ENCODE peak calls at places on chromosomes 12 and 14, in four cellular contexts. E is tibial artery, O is body of pancreas, U is fibroblast of the aortic adventitia. Q is an unnamed sample.

GRCh38 chr14:72169521-72169920 is 237.3 kb downstream of the RGS6 start:
- DNase-seq in E (no peak), U (no peak), O (no peak), Q (no peak)

GRCh38 chr12:128356547-128356946 is 89.6 kb downstream of the TMEM132C start:
- DNase-seq in U (no peak), O (no peak), E (no peak), Q (no peak)

GRCh38 chr12:64700532-64700931 is 58.7 kb downstream of the GNS start:
- DNase-seq in O (no peak), E (no peak), U (no peak), Q (no peak)

GRCh38 chr14:26765768-26766550 is 168.1 kb upstream of the NOVA1 start:
- DNase-seq in E (no peak), U (peak; percentile 96), O (peak; percentile 33), Q (peak; percentile 81)

GRCh38 chr12:26936559-26937442 is 980 bp downstream of the INTS13 start:
- DNase-seq in U (no peak), O (no peak), E (no peak), Q (no peak)

GRCh38 chr14:71449316-71450055 is 482.7 kb upstream of the RGS6 start:
- DNase-seq in O (no peak), U (no peak), E (no peak), Q (no peak)

GRCh38 chr12:132430838-132431826 is 58.8 kb upstream of the FBRSL1 start:
- DNase-seq in O (no peak), E (no peak), U (no peak), Q (no peak)

GRCh38 chr12:78530065-78530765 is 334.4 kb upstream of the SYT1 start:
- DNase-seq in U (peak; percentile 64), O (no peak), E (no peak), Q (peak; percentile 40)

GRCh38 chr14:93892923-93893549 is 34.1 kb upstream of the FAM181A start:
- DNase-seq in E (peak; percentile 82), O (peak; percentile 72), U (peak; percentile 59), Q (peak; percentile 44)

GRCh38 chr12:93682846-93683261 is 5.7 kb downstream of the CRADD start:
- DNase-seq in U (no peak), O (no peak), E (no peak), Q (no peak)

GRCh38 chr14:33282811-33283210 is 344.1 kb downstream of the NPAS3 start:
- DNase-seq in U (no peak), O (no peak), E (no peak), Q (no peak)

GRCh38 chr14:49863483-49864262 is 11.1 kb upstream of the NEMF start:
- DNase-seq in E (no peak), O (no peak), U (peak; percentile 26), Q (peak; percentile 35)

GRCh38 chr14:68718033-68718725 is 74.7 kb downstream of the ZFP36L1 start:
- DNase-seq in U (no peak), E (no peak), O (no peak), Q (no peak)
- TF ChIP-seq CTCF in U (peak; percentile 37), E (no peak), O (peak; percentile 34), Q (peak; percentile 49)

GRCh38 chr14:75372260-75372659 is 55.6 kb upstream of the JDP2 start:
- DNase-seq in O (no peak), E (no peak), U (no peak), Q (no peak)
- H3K4me3 ChIP-seq in O (no peak overlapping the region), E (no peak overlapping the region), U (no peak overlapping the region), Q (no peak overlapping the region)

GRCh38 chr14:99593971-99594841 is 9.8 kb downstream of the CCDC85C start:
- DNase-seq in U (no peak), O (no peak), E (no peak), Q (no peak)
- TF ChIP-seq CTCF in U (no peak), O (no peak), E (no peak), Q (no peak)

GRCh38 chr12:95834572-95834971 is 24.2 kb upstream of the SNRPF start:
- DNase-seq in O (no peak), E (no peak), U (no peak), Q (no peak)

GRCh38 chr12:95836185-95836609 is 22.6 kb upstream of the SNRPF start:
- DNase-seq in E (no peak), U (peak; percentile 83), O (no peak), Q (no peak)

GRCh38 chr12:95836630-95837239 is 22.0 kb upstream of the SNRPF start:
- DNase-seq in O (no peak), E (no peak), U (peak; percentile 78), Q (peak; percentile 21)

GRCh38 chr12:95838125-95838524 is 20.6 kb upstream of the SNRPF start:
- DNase-seq in O (no peak), E (no peak), U (peak; percentile 50), Q (peak; percentile 59)

DNA sequence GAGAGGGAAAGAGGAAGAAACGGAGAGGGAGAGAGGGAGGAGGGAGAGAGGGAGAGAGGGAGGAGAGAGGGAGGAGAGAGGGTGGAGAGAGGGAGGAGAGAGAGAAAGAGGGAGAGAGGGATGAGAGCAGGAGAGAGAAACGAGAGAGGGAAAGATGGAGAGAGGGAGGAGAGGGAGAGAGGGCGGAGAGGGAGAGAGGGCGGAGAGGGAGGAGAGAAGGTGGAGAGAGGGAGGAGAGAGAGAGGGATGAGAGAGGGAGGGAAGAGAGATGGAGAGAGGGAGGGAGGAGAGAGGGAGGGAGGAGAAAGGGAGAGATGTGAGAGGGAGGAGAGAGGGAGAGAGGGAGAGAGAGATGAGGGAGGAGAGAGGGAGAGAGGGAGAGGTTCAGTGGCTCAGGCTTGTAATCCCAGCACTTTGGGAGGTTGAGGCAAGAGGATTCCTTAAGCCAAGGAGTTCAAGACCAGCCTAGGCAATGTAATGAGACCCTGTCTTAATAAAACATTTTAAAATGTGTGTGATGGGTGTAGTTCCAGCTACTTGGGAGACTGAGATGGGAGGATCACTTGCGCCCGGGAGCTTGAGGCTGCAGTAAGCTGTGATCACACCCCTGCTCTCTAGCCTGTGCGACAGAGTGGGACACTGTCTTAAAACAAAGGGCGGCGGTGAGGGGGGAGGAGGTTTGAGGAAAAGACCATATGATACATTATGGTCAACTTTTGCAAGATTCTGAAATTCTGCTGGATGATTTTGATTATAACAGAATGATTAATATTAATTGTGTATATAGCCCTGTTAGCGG is 21.3 kb upstream of the SNRPF start:
- DNase-seq in U (no peak), O (no peak), E (no peak), Q (no peak)
- H3K4me3 ChIP-seq in U (no peak overlapping the region), O (no peak overlapping the region), E (no peak overlapping the region), Q (no peak overlapping the region)

DNA sequence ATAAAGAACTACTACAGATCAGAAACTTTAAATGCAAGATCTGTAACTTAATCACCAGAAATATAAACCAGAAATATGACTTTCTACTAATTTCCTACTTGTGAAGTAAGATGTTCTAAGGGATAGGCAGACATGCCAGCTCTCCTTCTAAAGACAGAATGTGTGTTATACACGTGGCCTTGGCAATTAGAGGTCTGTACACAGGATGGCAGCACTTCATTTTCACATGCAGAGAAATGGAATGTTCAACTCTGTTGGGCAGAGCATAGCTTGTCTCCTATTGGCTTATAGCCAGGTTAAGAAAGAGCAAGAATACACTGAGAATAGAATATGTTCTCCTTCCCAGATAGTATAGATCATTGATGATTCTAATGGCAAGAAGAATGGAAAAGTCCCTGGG is 403.8 kb downstream of the DAD1 start:
- DNase-seq in U (no peak), E (no peak), O (no peak), Q (peak; percentile 28)
- TF ChIP-seq CTCF in U (no peak), E (no peak), O (no peak), Q (peak; percentile 17)

GRCh38 chr12:58919271-58920101 is 818 bp downstream of the LRIG3 start:
- DNase-seq in U (peak; percentile 67), E (peak; percentile 75), O (peak; percentile 62), Q (peak; percentile 67)
- H3K4me3 ChIP-seq in U (peak overlapping the region; percentile 94), E (peak overlapping the region; percentile 91), O (peak overlapping the region; percentile 90), Q (peak overlapping the region; percentile 95)

DNA sequence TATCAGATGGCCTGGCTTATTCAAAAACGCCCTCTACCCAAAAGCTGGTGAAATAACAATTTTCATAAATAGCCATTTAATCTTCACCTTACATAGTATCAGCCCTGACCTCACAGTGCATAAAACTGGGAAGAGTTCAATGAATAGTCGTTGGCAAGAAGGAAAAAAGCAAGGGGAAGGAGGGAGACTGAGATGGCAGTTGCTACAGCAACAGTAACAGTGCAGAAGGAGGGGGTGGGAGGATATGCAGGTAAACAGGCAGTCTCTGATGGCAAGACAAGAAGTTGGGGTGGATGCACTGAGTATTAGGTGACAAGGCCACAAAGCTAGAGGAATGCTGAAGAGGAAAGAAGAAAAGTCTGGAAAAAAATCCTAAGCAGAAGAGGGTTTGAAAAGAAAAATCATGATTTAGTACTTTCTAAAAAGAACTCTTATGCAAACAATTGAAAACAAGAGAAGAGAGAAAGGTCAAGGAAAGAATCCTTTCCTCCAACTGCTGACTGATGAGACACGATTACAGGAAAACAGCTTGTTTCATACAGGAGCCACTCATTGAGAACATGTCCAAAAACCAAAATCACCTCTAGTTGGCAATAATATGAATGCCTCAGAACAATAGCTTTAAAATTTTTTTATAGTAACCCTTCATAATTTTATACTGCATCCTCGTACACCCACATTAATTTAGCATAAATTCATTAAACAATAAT is 56.0 kb downstream of the DCAF5 start:
- DNase-seq in E (no peak), O (no peak), U (peak; percentile 38), Q (peak; percentile 49)
- TF ChIP-seq CTCF in E (no peak), O (no peak), U (peak; percentile 8), Q (no peak)

DNA sequence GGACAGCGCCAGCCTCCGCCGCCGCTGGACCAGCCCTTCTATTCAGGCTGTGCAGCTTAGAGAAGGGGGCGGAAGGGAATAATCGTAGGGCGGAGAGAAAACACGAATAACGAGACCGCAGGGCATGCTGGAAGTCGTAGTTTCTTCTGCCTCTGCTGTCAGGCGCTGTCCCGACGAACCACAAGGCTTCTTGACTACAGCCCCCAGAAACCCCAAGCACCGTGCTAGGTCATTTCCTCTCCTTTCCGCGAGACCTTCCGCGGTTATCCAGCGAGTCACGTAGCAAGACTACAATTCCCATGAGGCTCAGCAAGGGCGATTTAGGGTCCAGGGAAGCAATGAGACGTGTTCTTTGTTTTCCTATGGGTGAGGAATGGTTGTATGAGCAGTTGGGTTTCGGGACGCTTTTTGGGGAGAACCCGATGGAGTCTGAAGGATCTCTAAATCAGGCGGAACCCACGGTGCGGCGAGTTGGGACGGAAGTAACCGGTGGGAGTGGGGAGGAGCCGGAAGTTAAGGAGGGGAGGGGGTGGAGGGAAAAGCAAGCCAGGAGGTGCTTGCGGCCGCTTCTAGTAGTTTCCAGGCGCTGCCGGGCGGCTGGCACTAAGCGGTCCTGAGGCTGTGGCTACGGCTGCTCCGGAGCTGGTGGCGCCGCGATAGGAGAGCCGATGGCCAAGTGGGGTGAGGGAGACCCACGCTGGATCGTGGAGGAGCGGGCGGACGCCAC is at the start of the genes AHSA1 and VIPAS39:
- DNase-seq in O (peak; percentile 95), E (peak; percentile 98), U (peak; percentile 99), Q (peak; percentile 99)
- H3K4me3 ChIP-seq in O (peak within 1 kb of the TSS; percentile 92), E (peak within 1 kb of the TSS; percentile 89), U (peak within 1 kb of the TSS; percentile 97), Q (peak within 1 kb of the TSS; percentile 94)